ENCODE peak calls at places on chromosomes 5 and 9, in seven cellular contexts. P is SK-N-SH, Z is HCT116, N is GM12878, G is H1, A is HepG2, E is K562. S is an unnamed sample.

GRCh38 chr9:35811364-35812024 is 568 bp downstream of the SPAG8 start:
- DNase-seq in P (no peak), Z (no peak), N (no peak), G (no peak), A (no peak), E (no peak), S (no peak)

GRCh38 chr9:19445452-19445851 is 36.6 kb downstream of the ACER2 start:
- DNase-seq in P (no peak), Z (no peak), N (no peak), G (no peak), A (no peak), E (no peak), S (peak)

GRCh38 chr9:93111371-93112115 is 15.5 kb downstream of the CARD19 start:
- DNase-seq in P (no peak), Z (no peak), N (no peak), G (no peak), A (peak), E (no peak), S (no peak)

GRCh38 chr5:41193462-41194166 is 19.7 kb downstream of the C6 start:
- DNase-seq in P (no peak), Z (no peak), N (no peak), G (no peak), A (peak), E (no peak), S (peak)

GRCh38 chr5:926416-927171 is 33.9 kb downstream of the TRIP13 start:
- DNase-seq in P (peak), Z (no peak), N (no peak), G (peak), A (no peak), E (peak), S (no peak)

GRCh38 chr5:6604946-6605345 is 27.9 kb downstream of the NSUN2 start:
- DNase-seq in P (no peak), Z (no peak), N (no peak), G (no peak), A (no peak), E (no peak), S (no peak)

GRCh38 chr9:99108131-99108530 is 3.2 kb downstream of the TGFBR1 start:
- DNase-seq in P (no peak), Z (no peak), N (no peak), G (no peak), A (no peak), E (no peak), S (no peak)

GRCh38 chr5:88660326-88660946 is 222.5 kb downstream of the MEF2C start:
- DNase-seq in P (no peak), Z (peak), N (no peak), G (no peak), A (no peak), E (no peak), S (no peak)

GRCh38 chr9:108211576-108211975 is 644.2 kb downstream of the ACTL7B start:
- DNase-seq in P (no peak), Z (no peak), N (no peak), G (no peak), A (no peak), E (no peak), S (no peak)

GRCh38 chr5:59393585-59394289 is 499.8 kb downstream of the PDE4D start:
- DNase-seq in P (peak), Z (no peak), N (no peak), G (no peak), A (no peak), E (no peak), S (no peak)

GRCh38 chr5:126065061-126065460 is 358.1 kb upstream of the GRAMD2B start:
- DNase-seq in P (no peak), Z (no peak), N (no peak), G (no peak), A (no peak), E (no peak), S (no peak)

GRCh38 chr5:36367524-36367923 is 65.8 kb upstream of the RANBP3L start:
- DNase-seq in P (no peak), Z (no peak), N (no peak), G (no peak), A (no peak), E (no peak), S (no peak)

GRCh38 chr5:68456756-68457217 is 241.2 kb downstream of the PIK3R1 start:
- DNase-seq in P (no peak), Z (no peak), N (no peak), G (no peak), A (peak), E (peak), S (peak)

GRCh38 chr9:109477269-109478203 is 20.6 kb downstream of the PTPN3 start:
- DNase-seq in P (no peak), Z (peak), N (peak), G (no peak), A (peak), E (no peak), S (no peak)

DNA sequence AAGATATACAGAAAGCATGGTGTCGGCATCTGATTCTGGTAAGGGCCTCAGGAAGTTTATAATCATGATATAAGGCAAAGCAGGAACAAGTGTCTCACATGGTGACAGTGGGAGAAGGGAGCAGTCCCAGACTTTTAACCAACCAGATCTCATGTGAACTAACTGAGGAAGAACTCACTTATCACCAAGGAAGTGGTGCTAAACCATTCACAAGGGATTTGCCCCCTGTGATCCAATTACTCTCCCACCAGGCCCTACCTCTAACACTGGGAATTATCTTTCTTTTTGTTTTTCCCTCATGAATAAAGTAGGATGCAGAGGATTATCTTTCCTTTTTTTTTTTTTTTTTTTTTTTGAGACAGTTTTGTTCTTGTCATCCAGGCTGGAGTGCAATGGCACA is 123.4 kb upstream of the LRRTM2 start:
- DNase-seq in P (no peak), Z (no peak), N (no peak), G (no peak), A (no peak), E (no peak), S (no peak)
- TF ChIP-seq JUND in P (no peak), Z (no peak), N (no peak), G (no peak), A (no peak), E (no peak), S (no peak)

GRCh38 chr5:17039170-17039569 is 103.1 kb upstream of the MYO10 start:
- DNase-seq in P (no peak), Z (no peak), N (no peak), G (no peak), A (no peak), E (no peak), S (no peak)

GRCh38 chr5:17042041-17042440 is 106.0 kb upstream of the MYO10 start:
- DNase-seq in P (peak), Z (no peak), N (no peak), G (no peak), A (no peak), E (no peak), S (no peak)

GRCh38 chr5:17037751-17038150 is 101.7 kb upstream of the MYO10 start:
- DNase-seq in P (no peak), Z (no peak), N (no peak), G (no peak), A (no peak), E (no peak), S (no peak)
- TF ChIP-seq JUND in P (no peak), Z (no peak), N (no peak), G (no peak), A (no peak), E (no peak), S (no peak)

GRCh38 chr5:168974081-168974480 is 326.9 kb downstream of the SLIT3 start:
- DNase-seq in P (no peak), Z (no peak), N (no peak), G (no peak), A (no peak), E (no peak), S (no peak)

GRCh38 chr5:168975331-168975730 is 325.6 kb downstream of the SLIT3 start:
- DNase-seq in P (no peak), Z (no peak), N (no peak), G (no peak), A (no peak), E (no peak), S (no peak)

GRCh38 chr5:168978500-168978899 is 322.4 kb downstream of the SLIT3 start:
- DNase-seq in P (no peak), Z (no peak), N (no peak), G (no peak), A (no peak), E (no peak), S (no peak)

GRCh38 chr5:168978015-168978414 is 322.9 kb downstream of the SLIT3 start:
- DNase-seq in P (no peak), Z (no peak), N (no peak), G (no peak), A (no peak), E (no peak), S (no peak)

DNA sequence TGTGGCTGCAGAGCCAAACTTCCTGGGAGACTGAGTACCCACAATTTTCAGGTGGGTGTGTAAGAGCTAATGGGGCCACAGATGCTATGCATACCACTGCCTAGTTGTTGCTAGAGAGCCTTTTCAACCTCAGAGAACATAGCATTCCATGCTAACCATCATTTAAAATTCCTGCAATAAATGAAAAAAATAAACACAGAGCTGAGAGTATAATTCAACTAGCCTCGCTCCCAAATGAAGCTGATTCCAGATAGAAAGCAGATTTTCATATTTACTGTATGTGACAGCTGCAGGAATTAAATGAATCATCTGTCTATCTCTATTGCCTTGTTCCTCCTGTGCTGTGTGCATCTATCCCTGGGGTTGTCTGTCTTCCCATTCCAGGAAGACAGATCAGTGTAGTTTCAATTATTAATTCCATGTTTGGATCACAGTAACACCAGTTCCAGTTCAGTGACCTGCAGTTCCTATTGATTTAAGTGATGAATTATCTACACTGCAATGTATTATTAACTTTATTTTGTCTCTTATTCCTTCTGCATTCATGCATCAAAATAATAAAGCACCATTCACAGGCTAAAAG is 324.5 kb downstream of the SLIT3 start:
- DNase-seq in P (peak), Z (no peak), N (no peak), G (no peak), A (no peak), E (no peak), S (no peak)
- TF ChIP-seq JUND in P (peak), Z (no peak), N (no peak), G (no peak), A (no peak), E (no peak), S (no peak)

GRCh38 chr5:87649455-87649854 is 236.7 kb upstream of the CCNH start:
- DNase-seq in P (no peak), Z (no peak), N (no peak), G (no peak), A (no peak), E (no peak), S (no peak)
- TF ChIP-seq JUND in P (no peak), Z (no peak), N (no peak), G (no peak), A (no peak), E (no peak), S (no peak)

DNA sequence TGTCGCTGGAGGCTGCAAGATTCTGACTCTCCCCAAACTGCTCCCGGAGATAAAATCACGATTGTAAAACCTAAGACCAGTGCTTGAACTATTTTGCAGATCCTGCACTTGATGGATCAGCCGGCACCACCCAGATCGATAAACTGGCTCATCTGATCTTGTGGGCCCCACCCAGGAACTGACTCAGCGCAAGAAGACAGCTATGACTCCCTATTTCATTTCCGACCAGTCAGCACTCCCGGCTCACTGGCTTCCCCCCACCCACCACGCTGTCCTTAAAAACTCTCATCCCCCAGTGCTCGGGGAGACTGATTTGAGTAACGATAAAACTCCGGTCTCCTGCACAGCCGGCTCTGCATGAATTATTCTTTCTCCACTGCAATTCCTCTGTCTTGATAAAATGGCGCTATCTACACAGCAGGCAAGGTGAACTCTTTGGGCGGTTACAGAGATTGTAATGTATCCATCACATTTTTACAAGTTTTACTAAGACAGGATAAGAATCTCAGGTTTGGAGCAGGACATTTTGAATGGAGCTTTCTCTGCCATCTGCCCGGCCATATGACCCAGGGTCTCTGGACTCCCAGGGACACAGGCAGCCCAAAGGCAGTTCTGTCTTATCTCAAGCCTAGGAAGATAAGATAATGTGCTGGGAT is 10.6 kb upstream of the PPP1R26 start:
- DNase-seq in P (peak), Z (peak), N (no peak), G (no peak), A (no peak), E (peak), S (no peak)
- TF ChIP-seq JUND in P (no peak), Z (peak), N (no peak), G (no peak), A (no peak), E (peak), S (no peak)

GRCh38 chr9:129276486-129277260 is 98.6 kb upstream of the IER5L start:
- DNase-seq in P (no peak), Z (no peak), N (no peak), G (no peak), A (no peak), E (no peak), S (peak)
- TF ChIP-seq JUND in P (no peak), Z (no peak), N (no peak), G (no peak), A (no peak), E (no peak), S (no peak)

DNA sequence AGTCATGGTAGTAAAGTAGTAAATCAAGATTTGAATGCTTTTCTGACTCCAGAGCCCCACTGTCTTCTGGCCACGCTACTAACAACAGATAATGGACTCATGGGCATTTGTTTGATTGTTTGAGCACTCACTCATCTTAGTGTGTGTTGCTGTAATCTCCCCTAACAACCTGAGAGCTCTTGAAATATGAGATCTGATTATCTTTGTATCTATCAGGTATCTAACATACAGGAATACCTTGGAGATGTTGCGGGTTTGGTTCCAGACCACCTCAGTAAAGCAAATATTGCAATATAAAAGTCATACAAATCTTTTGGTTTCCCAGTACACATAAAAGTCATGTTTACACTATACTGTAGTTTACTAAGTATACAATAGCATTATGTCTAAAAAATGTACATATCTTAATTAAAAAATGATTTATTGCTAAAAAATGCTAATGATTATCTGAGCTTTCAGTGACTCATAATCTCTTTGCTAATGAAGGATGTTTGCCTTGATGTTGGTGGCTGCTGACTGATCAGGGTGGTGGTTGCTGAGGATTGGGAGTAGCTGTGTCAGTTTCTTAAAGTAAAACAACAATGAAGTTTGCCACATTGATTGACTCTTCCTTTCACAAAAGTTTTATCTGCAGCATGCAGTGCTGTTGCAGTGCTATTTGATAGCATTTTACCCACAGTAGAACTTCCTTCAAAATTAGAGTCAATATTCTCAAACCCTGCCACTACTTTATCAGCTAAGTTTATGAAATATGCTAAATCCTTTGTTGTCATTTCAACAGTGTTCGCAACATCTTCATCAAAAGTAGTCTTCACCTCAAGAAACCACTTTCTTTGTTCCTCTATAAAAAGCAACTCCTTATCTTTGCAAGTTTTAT is 92.2 kb downstream of the ZNF462 start:
- DNase-seq in P (no peak), Z (no peak), N (no peak), G (no peak), A (no peak), E (no peak), S (no peak)
- TF ChIP-seq JUND in P (no peak), Z (no peak), N (no peak), G (no peak), A (no peak), E (no peak), S (no peak)

S was measured in T47D.